ENCODE peak calls at places on chromosomes 12 and 14, in ten cellular contexts. Q, O, C, I, K, D, N, P, Z and S are unnamed samples. For H3K4me1, the result is how much of the 10 kb centered on the place peaks cover.

GRCh38 chr14:30297856-30298255 is 261.1 kb upstream of the G2E3 start:
- DNase-seq in Z (no peak), C (no peak), K (no peak), N (no peak), P (no peak), O (no peak), I (no peak), Q (no peak), D (no peak), S (no peak)

GRCh38 chr14:52700701-52701172 is 5.4 kb upstream of the ERO1A start:
- DNase-seq in C (no peak), I (no peak), P (no peak), D (no peak), Z (no peak), Q (no peak), K (no peak), N (no peak), O (no peak), S (no peak)

GRCh38 chr12:122031342-122032216 is 9.9 kb downstream of the BCL7A start:
- DNase-seq in P (no peak), Q (peak), I (peak), D (no peak), N (peak), K (no peak), O (no peak), Z (no peak), C (peak), S (no peak)

GRCh38 chr12:80937391-80938238 is at the start of gene LIN7A:
- DNase-seq in Q (peak), N (peak), I (peak), D (peak), K (no peak), O (peak), C (peak), Z (peak), P (peak), S (peak)

GRCh38 chr12:68792952-68793351 is 15.0 kb upstream of the MDM2 start:
- DNase-seq in O (no peak), D (no peak), I (peak), Z (no peak), P (peak), K (no peak), C (no peak), N (no peak), Q (no peak), S (no peak)

GRCh38 chr12:111687255-111687654 is 1.4 kb downstream of the ACAD10 start:
- DNase-seq in Q (no peak), Z (no peak), N (no peak), O (no peak), I (no peak), P (no peak), K (no peak), D (no peak), C (no peak), S (no peak)

GRCh38 chr12:29148065-29148957 is 767 bp upstream of the FAR2 start:
- DNase-seq in P (peak), Z (no peak), C (peak), Q (no peak), N (peak), I (no peak), O (peak), D (no peak), K (no peak), S (no peak)

GRCh38 chr14:79540394-79540793 is 670.9 kb downstream of the DIO2 start:
- DNase-seq in K (no peak), O (no peak), Z (no peak), N (no peak), I (no peak), P (no peak), Q (no peak), D (no peak), C (no peak), S (no peak)

GRCh38 chr14:99728981-99729451 is 44.9 kb downstream of the CYP46A1 start:
- DNase-seq in I (peak), Z (no peak), C (no peak), D (peak), O (peak), K (no peak), N (peak), Q (peak), P (no peak), S (no peak)

GRCh38 chr12:113462117-113462774 is 9.4 kb downstream of the LHX5 start:
- DNase-seq in C (peak), K (peak), P (peak), I (peak), O (peak), N (peak), Q (peak), D (peak), Z (peak), S (peak)

GRCh38 chr12:1595690-1596347 is 1.4 kb upstream of the FBXL14 start:
- DNase-seq in N (no peak), Q (no peak), D (no peak), I (no peak), C (no peak), Z (no peak), K (no peak), P (no peak), O (no peak), S (no peak)

GRCh38 chr12:132116709-132117557 is 27.2 kb downstream of the DDX51 start:
- DNase-seq in D (no peak), I (peak), P (no peak), K (no peak), C (no peak), Z (no peak), O (no peak), N (no peak), Q (no peak), S (peak)

GRCh38 chr12:22321620-22322019 is 12.9 kb downstream of the ST8SIA1 start:
- DNase-seq in N (no peak), I (no peak), Q (no peak), D (no peak), Z (no peak), K (no peak), P (no peak), O (peak), C (no peak), S (peak)

GRCh38 chr14:61080591-61081010 is 99.6 kb downstream of the SLC38A6 start:
- DNase-seq in N (no peak), Q (no peak), I (peak), K (no peak), C (no peak), P (peak), D (no peak), O (no peak), Z (no peak), S (no peak)

GRCh38 chr14:77882098-77882497 is 82.2 kb downstream of the ADCK1 start:
- DNase-seq in N (no peak), P (no peak), Z (no peak), O (peak), C (no peak), K (no peak), I (no peak), Q (no peak), D (no peak), S (no peak)

GRCh38 chr12:58950739-58951100 is 30.4 kb upstream of the LRIG3 start:
- DNase-seq in Z (no peak), D (no peak), C (no peak), O (no peak), P (no peak), I (no peak), K (no peak), Q (no peak), N (no peak), S (no peak)

GRCh38 chr14:74409441-74409840 is 16.6 kb downstream of the SYNDIG1L start:
- DNase-seq in O (no peak), K (no peak), P (no peak), Q (no peak), I (peak), C (no peak), Z (no peak), N (no peak), D (peak), S (no peak)

GRCh38 chr14:52949711-52950409 is 990 bp downstream of the FERMT2 start:
- DNase-seq in N (no peak), O (no peak), K (no peak), P (peak), Z (no peak), Q (peak), C (peak), I (no peak), D (no peak), S (peak)

GRCh38 chr14:88013750-88014349 is 8.9 kb downstream of the GPR65 start:
- DNase-seq in D (no peak), I (peak), P (peak), K (peak), N (peak), Z (peak), C (peak), Q (peak), O (no peak), S (peak)

GRCh38 chr12:76183459-76184186 is 99.1 kb upstream of the NAP1L1 start:
- DNase-seq in N (peak), D (no peak), K (no peak), Q (no peak), I (no peak), C (peak), Z (no peak), P (peak), O (no peak), S (no peak)

GRCh38 chr12:111312708-111313107 is 56.2 kb downstream of the PHETA1 start:
- DNase-seq in Q (no peak), I (no peak), O (no peak), C (no peak), P (no peak), Z (no peak), N (no peak), D (no peak), K (no peak), S (peak)

GRCh38 chr14:52678591-52678990 is 16.8 kb downstream of the ERO1A start:
- DNase-seq in Q (no peak), K (no peak), O (no peak), I (no peak), P (no peak), N (no peak), Z (no peak), D (no peak), C (no peak), S (no peak)

GRCh38 chr14:97458302-97459137 is 661.3 kb downstream of the VRK1 start:
- DNase-seq in Z (no peak), K (peak), C (no peak), N (peak), Q (no peak), P (no peak), D (peak), I (peak), O (peak), S (peak)

DNA sequence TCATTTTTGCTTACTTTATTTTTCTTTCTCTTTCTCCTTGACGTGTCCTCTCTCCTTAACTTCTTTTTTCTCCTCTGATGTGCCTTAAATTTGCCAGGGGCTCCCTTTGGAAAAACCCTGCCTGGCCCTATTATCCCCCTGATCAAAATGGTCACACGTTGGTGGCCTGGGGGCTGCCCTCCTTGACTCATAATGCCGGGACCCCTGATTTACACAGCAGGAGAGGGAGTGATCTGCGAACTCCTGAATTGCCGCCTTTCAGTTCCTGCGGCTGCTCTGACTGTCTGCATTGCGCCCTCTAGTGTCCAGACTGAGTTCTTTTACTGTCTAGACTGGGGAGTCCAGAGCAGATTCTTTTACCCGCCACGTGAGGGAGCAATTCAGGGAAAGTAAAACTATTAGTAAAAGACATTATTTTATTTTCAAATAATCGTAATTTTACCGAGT is 44.8 kb upstream of the GZMB start:
- DNase-seq in I (peak), O (peak), N (peak), Z (peak), K (peak), C (peak), P (peak), Q (peak), D (no peak), S (peak)
- H3K4me3 ChIP-seq in I (no peak), O (peak), N (no peak), Z (no peak), K (no peak), C (peak), P (peak), Q (peak), D (peak), S (peak)

GRCh38 chr14:55274760-55275159 is 3.5 kb downstream of the FBXO34 start:
- DNase-seq in Z (no peak), Q (no peak), I (no peak), K (no peak), O (no peak), P (peak), N (no peak), C (no peak), D (no peak), S (no peak)

GRCh38 chr14:55279384-55279783 is 8.2 kb downstream of the FBXO34 start:
- DNase-seq in D (no peak), I (no peak), N (no peak), P (no peak), Q (no peak), K (no peak), O (no peak), Z (no peak), C (no peak), S (no peak)

GRCh38 chr14:55281316-55281839 is 10.2 kb downstream of the FBXO34 start:
- DNase-seq in K (no peak), C (no peak), I (no peak), Z (no peak), P (no peak), Q (no peak), N (no peak), O (no peak), D (no peak), S (no peak)

GRCh38 chr14:55276736-55277135 is 5.5 kb downstream of the FBXO34 start:
- DNase-seq in O (no peak), I (no peak), Q (no peak), D (no peak), K (no peak), Z (no peak), P (no peak), C (no peak), N (no peak), S (no peak)

DNA sequence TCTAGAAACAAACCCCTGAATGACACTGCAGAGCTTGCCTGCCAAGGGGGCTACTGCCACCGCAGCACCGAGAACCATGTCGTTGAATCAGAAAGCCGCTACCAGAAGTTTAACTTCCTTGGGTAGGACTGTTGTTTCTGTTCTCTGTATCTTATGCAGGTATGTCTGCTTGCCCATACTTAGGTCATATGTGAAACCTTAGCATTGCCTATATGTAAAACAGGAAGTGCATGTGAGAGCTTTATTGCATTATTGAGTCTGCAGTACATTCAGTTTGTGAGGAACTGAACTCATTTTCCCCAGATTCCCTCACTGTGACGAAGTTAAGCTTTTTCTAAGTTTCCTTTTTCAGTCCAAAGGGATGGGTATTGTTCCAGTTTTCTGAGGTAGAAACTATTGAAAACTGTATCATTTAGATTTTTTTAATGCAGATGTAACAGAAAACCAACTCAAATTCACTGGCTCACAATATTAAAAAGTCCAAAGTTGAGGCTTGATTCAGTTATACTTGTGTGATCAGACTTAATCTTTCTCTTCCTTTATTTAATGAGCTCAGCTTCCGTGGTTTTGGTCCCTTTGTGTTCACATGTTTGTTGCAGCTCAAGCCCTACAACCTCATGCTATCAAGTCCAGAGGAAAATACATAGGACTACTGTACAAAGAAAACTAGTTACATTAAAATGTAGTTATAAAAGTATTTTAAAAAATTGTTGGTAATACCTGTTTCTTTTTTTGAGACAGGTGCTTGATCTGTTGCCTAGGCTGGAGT is 6.9 kb downstream of the FBXO34 start:
- DNase-seq in K (no peak), O (no peak), N (no peak), C (no peak), I (no peak), Q (no peak), P (no peak), Z (no peak), D (no peak), S (no peak)
- H3K4me1 ChIP-seq in K (under half), O (under half), N (under half), C (under half), I (under half), Q (under half), P (under half), Z (under half), D (under half), S (half or more)

DNA sequence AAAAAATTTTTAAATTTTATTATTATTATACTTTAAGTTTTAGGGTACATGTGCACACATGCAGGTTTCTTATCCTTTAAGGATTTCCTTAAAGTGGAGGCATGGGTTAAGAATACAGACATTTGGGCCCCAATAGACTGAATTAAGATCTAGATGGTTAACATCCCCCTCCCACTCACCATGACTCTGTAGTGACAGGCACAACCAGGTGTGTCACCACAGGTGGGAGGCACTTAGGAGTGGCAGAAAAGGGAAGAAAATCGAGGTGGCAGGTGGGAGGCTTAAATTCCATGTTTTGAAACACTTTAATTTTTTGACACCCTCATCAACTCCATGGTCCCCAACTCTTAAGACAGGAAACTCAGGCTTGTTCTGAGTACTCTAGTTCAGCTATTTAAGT is 37.6 kb upstream of the GRIP1 start:
- DNase-seq in K (no peak), O (no peak), Z (no peak), D (no peak), C (no peak), I (no peak), P (no peak), Q (no peak), N (no peak), S (no peak)
- H3K27ac ChIP-seq in K (no peak), O (no peak), Z (no peak), D (no peak), C (no peak), I (no peak), P (no peak), Q (no peak), N (no peak), S (no peak)

GRCh38 chr12:130819248-130819576 is 19.8 kb downstream of the STX2 start:
- DNase-seq in O (no peak), C (no peak), N (no peak), I (no peak), P (no peak), Z (no peak), K (no peak), Q (no peak), D (no peak), S (no peak)
- H3K4me3 ChIP-seq in O (peak), C (peak), N (peak), I (no peak), P (no peak), Z (no peak), K (peak), Q (peak), D (no peak), S (peak)